ENCODE peak calls at places on chromosomes 1 and 21, in six cellular contexts. L, E, R, Y, P and M are unnamed samples. For H3K4me1, the result is how much of the 10 kb centered on the place peaks cover.

GRCh38 chr1:46533179-46533864 is 18.1 kb downstream of the KNCN start:
- DNase-seq in P (peak), R (peak), L (peak), E (peak), Y (no peak), M (no peak)

GRCh38 chr1:212514056-212514614 is 81.4 kb downstream of the NENF start:
- DNase-seq in R (peak), L (peak), Y (peak), P (peak), E (peak), M (peak)

GRCh38 chr1:32494196-32494595 is 29.3 kb downstream of the ZBTB8B start:
- DNase-seq in R (no peak), E (no peak), Y (peak), L (no peak), P (no peak), M (peak)

GRCh38 chr1:87221008-87221407 is 107.7 kb upstream of the LMO4 start:
- DNase-seq in E (no peak), L (no peak), R (no peak), P (no peak), Y (peak), M (peak)

GRCh38 chr1:95116666-95117206 is 419 bp upstream of the TLCD4 start:
- DNase-seq in E (peak), R (peak), P (peak), L (peak), Y (peak), M (no peak)

GRCh38 chr1:209767105-209767504 is 11.3 kb downstream of the TRAF3IP3 start:
- DNase-seq in L (no peak), Y (peak), R (no peak), E (no peak), P (no peak), M (no peak)

GRCh38 chr1:81554108-81554507 is 246.6 kb upstream of the ADGRL2 start:
- DNase-seq in Y (no peak), E (no peak), L (no peak), P (no peak), R (no peak), M (peak)

GRCh38 chr1:179142889-179143299 is 61.0 kb downstream of the TOR3A start:
- DNase-seq in L (no peak), P (no peak), E (no peak), Y (peak), R (no peak), M (peak)

GRCh38 chr21:40014394-40014793 is 147.2 kb downstream of the PCP4 start:
- DNase-seq in E (no peak), L (no peak), R (no peak), Y (no peak), P (no peak), M (no peak)

GRCh38 chr1:115210302-115210711 is 121.0 kb upstream of the TSPAN2 start:
- DNase-seq in L (no peak), Y (peak), P (no peak), R (no peak), E (no peak), M (peak)

GRCh38 chr1:53410100-53410541 is 49.1 kb upstream of the DMRTB1 start:
- DNase-seq in P (no peak), R (no peak), E (no peak), L (no peak), Y (no peak), M (no peak)

GRCh38 chr1:70719164-70719563 is 308.1 kb downstream of the CTH start:
- DNase-seq in P (no peak), Y (no peak), R (no peak), L (no peak), E (no peak), M (no peak)

GRCh38 chr1:70717211-70717610 is 306.1 kb downstream of the CTH start:
- DNase-seq in R (no peak), E (no peak), Y (no peak), L (no peak), P (no peak), M (no peak)

GRCh38 chr1:70718086-70718630 is 307.1 kb downstream of the CTH start:
- DNase-seq in P (no peak), E (no peak), R (no peak), Y (no peak), L (no peak), M (no peak)

GRCh38 chr1:70717656-70718055 is 306.6 kb downstream of the CTH start:
- DNase-seq in R (no peak), L (no peak), P (no peak), Y (no peak), E (no peak), M (no peak)

GRCh38 chr1:70720133-70720920 is 309.3 kb downstream of the CTH start:
- DNase-seq in E (no peak), R (no peak), P (no peak), Y (no peak), L (no peak), M (no peak)
- H3K27ac ChIP-seq in E (no peak), R (no peak), P (no peak), Y (no peak), L (no peak), M (no peak)

GRCh38 chr1:36177589-36178463 is 21.9 kb downstream of the MAP7D1 start:
- DNase-seq in Y (no peak), P (no peak), L (no peak), E (no peak), R (no peak), M (no peak)

GRCh38 chr1:36175137-36176095 is 19.5 kb downstream of the MAP7D1 start:
- DNase-seq in Y (no peak), E (no peak), L (peak), P (no peak), R (peak), M (no peak)

GRCh38 chr1:36178479-36179219 is 22.7 kb downstream of the MAP7D1 start:
- DNase-seq in E (peak), Y (no peak), L (peak), R (peak), P (peak), M (peak)

GRCh38 chr1:36174716-36175115 is 18.8 kb downstream of the MAP7D1 start:
- DNase-seq in Y (no peak), E (no peak), L (no peak), R (no peak), P (no peak), M (no peak)

GRCh38 chr1:36176151-36176949 is 20.4 kb downstream of the MAP7D1 start:
- DNase-seq in L (no peak), E (no peak), R (no peak), Y (no peak), P (no peak), M (no peak)
- TF ChIP-seq CTCF in L (no peak), E (no peak), R (no peak), Y (no peak), P (no peak), M (no peak)

GRCh38 chr21:14690886-14691285 is 144.8 kb upstream of the SAMSN1 start:
- DNase-seq in R (no peak), L (no peak), E (no peak), P (no peak), Y (no peak), M (no peak)
- H3K4me1 ChIP-seq in R (under half), L (under half), E (under half), P (under half), Y (under half), M (under half)

GRCh38 chr1:197066719-197067456 is at the start of gene F13B:
- DNase-seq in P (no peak), Y (no peak), R (no peak), E (no peak), L (no peak), M (no peak)
- H3K27ac ChIP-seq in P (no peak), Y (no peak), R (no peak), E (no peak), L (no peak), M (no peak)

DNA sequence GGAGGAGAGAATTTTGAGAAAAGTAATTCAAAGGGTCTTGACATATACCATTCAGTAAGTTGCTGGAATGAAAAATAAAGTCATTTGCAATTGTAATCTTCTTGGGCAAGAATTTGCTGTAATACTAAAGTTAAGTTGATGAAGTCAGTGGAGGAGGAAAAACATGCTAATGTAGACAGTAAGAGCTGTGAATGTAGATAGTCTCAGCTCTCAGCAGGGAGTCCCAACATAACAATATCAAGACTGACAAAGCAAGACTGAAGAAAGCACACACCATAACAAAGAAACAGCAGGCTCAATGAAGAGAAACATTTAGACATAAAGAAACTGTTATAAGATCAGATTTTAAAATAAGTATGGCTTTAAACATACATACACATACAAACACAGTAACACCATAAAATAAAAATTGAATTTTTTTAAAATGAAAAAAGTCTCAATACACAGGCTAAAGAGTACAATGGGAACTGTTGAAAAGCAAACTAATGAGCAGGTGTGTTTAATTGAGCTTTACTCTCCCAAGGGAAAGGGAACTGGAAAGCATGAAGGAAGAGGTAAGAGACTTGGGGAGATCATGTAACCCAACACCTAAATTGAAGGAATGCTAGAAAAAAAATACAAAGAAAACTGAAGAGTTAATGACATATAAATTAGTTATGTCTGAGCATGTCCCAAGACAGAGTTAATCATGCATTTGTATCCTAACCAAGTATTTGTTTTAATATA is 336.3 kb upstream of the NCAM2 start:
- DNase-seq in L (no peak), Y (no peak), P (no peak), E (no peak), R (no peak), M (no peak)
- TF ChIP-seq CTCF in L (no peak), Y (no peak), P (no peak), E (no peak), R (no peak), M (no peak)

GRCh38 chr1:1006305-1007159 is 6.6 kb upstream of the HES4 start:
- DNase-seq in E (peak), P (peak), L (no peak), Y (no peak), R (peak), M (no peak)
- H3K4me1 ChIP-seq in E (under half), P (under half), L (under half), Y (under half), R (under half), M (under half)

DNA sequence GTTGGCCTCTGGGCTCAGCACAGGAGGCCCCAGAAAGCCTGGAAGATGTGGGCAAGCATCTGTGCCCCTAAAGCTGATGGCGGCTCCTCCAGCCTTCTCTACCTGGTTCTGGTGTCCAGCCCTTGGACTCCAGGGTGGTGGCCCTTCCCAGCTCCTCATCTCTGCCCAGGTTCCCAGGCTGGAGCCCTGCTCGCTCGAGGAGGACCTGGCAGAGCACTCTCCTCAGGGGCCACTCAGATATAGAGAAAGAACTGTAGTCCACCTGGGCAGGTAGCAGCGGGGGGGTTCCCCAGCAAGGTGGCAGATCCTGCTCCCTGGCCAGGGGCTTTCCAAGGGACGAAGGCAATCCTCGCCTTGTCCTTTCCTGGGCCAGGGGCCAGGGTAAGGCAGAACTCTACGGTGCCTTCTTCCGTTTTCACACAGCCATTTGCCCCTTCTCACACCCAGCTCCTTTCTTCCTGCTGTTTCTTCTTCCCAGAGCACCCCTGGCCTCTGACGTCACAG is 18.9 kb downstream of the WNT4 start:
- DNase-seq in R (no peak), P (no peak), Y (no peak), L (no peak), E (peak), M (no peak)
- H3K27ac ChIP-seq in R (no peak), P (no peak), Y (no peak), L (no peak), E (no peak), M (no peak)

GRCh38 chr21:24042687-24043086 is 1564.6 kb downstream of the MRPL39 start:
- DNase-seq in P (no peak), E (no peak), Y (no peak), R (no peak), L (no peak), M (no peak)

GRCh38 chr21:24045373-24045772 is 1561.9 kb downstream of the MRPL39 start:
- DNase-seq in P (no peak), E (no peak), L (no peak), R (no peak), Y (no peak), M (no peak)

GRCh38 chr21:24046816-24047443 is 1560.4 kb downstream of the MRPL39 start:
- DNase-seq in L (no peak), E (no peak), R (no peak), P (no peak), Y (no peak), M (no peak)

GRCh38 chr21:24050233-24050632 is 1557.0 kb downstream of the MRPL39 start:
- DNase-seq in E (no peak), P (no peak), L (no peak), R (no peak), Y (no peak), M (no peak)

DNA sequence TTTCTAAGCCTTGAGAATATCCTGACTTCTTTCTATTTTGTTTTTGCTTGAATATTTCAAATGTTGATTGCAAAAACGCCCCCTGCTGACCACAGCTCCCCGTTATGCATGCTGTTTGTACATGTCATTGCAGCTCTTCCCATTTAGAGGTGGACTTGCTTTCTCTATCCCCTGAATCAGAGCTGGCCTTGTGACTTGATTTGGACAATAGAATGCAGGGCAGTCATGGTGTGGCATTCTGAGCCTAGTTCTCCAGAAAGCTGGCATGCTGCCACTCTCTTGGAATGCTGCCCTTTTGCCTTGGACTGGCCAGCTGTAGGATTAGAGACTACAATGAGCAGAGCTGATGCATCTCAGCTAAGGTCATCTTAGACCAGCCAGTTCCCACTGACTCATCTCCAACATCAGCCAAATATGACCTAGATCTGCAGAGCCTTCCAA is 1561.5 kb downstream of the MRPL39 start:
- DNase-seq in P (peak), R (peak), Y (no peak), E (no peak), L (peak), M (peak)
- TF ChIP-seq CTCF in P (peak), R (no peak), Y (no peak), E (peak), L (peak), M (no peak)

DNA sequence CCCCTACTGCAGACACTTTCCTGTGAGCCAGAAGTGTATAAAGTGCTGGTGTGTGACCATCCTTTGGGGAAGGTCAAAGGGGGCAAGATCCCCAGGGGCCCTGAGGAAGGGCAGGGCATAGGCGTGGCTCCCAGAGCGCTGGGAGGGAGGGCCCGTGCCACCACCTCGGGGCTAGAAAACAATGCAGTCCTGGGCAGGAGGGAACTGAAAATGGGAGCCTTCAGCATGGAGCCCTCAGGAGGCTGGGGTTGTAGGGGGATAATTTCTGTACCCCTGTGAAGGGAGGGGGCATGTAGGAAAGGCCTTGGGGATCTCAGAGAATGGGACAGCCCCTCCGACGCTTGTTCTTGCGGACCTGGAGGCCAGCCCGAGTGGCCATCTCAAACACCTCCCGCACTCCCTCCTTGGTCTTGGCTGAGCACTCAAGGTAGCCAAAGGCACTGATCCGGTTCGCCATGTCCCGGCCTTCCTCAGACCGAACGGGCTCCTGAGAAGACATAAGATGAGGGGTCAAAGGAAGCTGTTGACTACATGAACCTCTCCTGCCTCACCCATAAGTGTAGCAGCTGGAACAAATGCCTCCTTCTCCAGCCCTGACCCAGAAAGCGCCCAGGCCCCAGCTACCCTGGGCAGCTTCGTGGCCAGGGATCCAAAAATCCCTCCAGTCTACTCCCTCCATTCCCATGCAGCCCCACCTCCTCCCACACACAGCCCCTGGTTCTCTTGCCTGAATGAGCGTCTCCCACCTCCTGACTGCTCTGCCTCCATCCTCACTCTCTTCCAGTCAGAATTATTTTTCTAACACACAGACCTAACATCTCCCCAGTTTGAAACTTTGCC is 5.5 kb downstream of the RHOC start:
- DNase-seq in R (no peak), Y (no peak), E (no peak), P (no peak), L (no peak), M (peak)
- H3K4me1 ChIP-seq in R (half or more), Y (half or more), E (half or more), P (half or more), L (half or more), M (under half)

DNA sequence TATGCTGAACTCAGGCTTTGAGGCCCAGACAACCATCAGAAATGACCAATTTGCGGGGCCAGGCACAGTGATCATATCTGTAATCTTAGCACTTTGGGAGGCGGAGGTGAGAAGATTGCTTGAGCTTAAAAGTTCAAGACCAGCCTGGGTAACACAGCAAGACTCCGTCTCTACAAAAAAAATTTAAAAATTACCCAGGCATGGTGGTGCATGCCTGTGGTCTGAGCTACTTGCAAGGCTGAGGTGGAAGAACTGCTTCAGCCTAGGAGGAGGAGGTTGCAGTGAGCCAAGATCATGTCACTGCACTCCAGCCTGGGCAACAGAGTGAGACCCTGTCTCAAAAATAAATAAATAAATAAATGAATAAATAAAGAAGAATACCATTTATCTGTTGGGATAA is 156.5 kb downstream of the EIF4G3 start:
- DNase-seq in Y (no peak), R (no peak), L (no peak), E (no peak), P (no peak), M (no peak)
- H3K27ac ChIP-seq in Y (no peak), R (no peak), L (no peak), E (no peak), P (no peak), M (no peak)